ENCODE peak calls at places on chromosomes 3 and 15, in five cellular contexts. G, W, M, A and U are unnamed samples.

GRCh38 chr15:29674661-29675533 is 147.4 kb downstream of the TJP1 start:
- DNase-seq in M (no peak), W (no peak), A (no peak), G (peak; percentile 65), U (no peak)

GRCh38 chr3:159788291-159788690 is 200.3 kb upstream of the IL12A start:
- DNase-seq in G (no peak), A (no peak), M (no peak), W (no peak), U (no peak)

GRCh38 chr3:113436794-113437193 is 4.5 kb downstream of the CFAP44 start:
- DNase-seq in G (no peak), A (no peak), M (peak; percentile 18), W (no peak), U (no peak)

GRCh38 chr3:30600572-30600971 is 5.8 kb upstream of the TGFBR2 start:
- DNase-seq in M (no peak), A (no peak), G (no peak), W (no peak), U (no peak)

GRCh38 chr15:101482526-101483371 is 6.8 kb downstream of the PCSK6 start:
- DNase-seq in G (no peak), A (peak; percentile 59), M (no peak), W (no peak), U (no peak)

GRCh38 chr15:60376677-60377095 is 21.1 kb downstream of the ANXA2 start:
- DNase-seq in A (no peak), M (no peak), W (no peak), G (no peak), U (no peak)

GRCh38 chr3:104870276-104870675 is 496.4 kb upstream of the ALCAM start:
- DNase-seq in M (no peak), A (no peak), G (no peak), W (no peak), U (no peak)

GRCh38 chr3:187531831-187532230 is 138.4 kb downstream of the SST start:
- DNase-seq in W (no peak), G (no peak), A (no peak), M (no peak), U (no peak)

GRCh38 chr3:102083971-102084370 is 234.7 kb downstream of the NFKBIZ start:
- DNase-seq in G (no peak), A (no peak), W (no peak), M (peak; percentile 34), U (no peak)

GRCh38 chr15:43529587-43530345 is 12.4 kb downstream of the MAP1A start:
- DNase-seq in A (no peak), W (no peak), G (no peak), M (no peak), U (no peak)

GRCh38 chr15:101307048-101307896 is 12.2 kb upstream of the SNRPA1 start:
- DNase-seq in W (no peak), M (no peak), G (no peak), A (no peak), U (no peak)

GRCh38 chr3:61637088-61638051 is 76.0 kb downstream of the PTPRG start:
- DNase-seq in W (no peak), M (no peak), A (no peak), G (no peak), U (no peak)

GRCh38 chr15:77527831-77528231 is 104.9 kb downstream of the LINGO1 start:
- DNase-seq in M (no peak), G (no peak), A (no peak), W (no peak), U (no peak)

GRCh38 chr3:107841864-107842263 is 249.0 kb downstream of the CD47 start:
- DNase-seq in G (no peak), M (no peak), A (no peak), W (no peak), U (no peak)

GRCh38 chr3:45035441-45036301 is 9.6 kb downstream of the CLEC3B start:
- DNase-seq in G (peak; percentile 22), W (peak; percentile 12), A (peak; percentile 41), M (no peak), U (no peak)

GRCh38 chr3:157232146-157232545 is 72.2 kb upstream of the CCNL1 start:
- DNase-seq in A (no peak), W (no peak), M (no peak), G (no peak), U (no peak)

GRCh38 chr15:59616390-59616789 is 4.8 kb downstream of the GCNT3 start:
- DNase-seq in W (no peak), G (no peak), A (no peak), M (no peak), U (no peak)

GRCh38 chr15:32642667-32643425 is 1.3 kb downstream of the SCG5 start:
- DNase-seq in G (no peak), A (no peak), M (no peak), W (no peak), U (no peak)

GRCh38 chr15:42404461-42405235 is 45.3 kb downstream of the CAPN3 start:
- DNase-seq in G (no peak), A (peak; percentile 36), W (no peak), M (no peak), U (no peak)

GRCh38 chr3:124752051-124752450 is 21.8 kb downstream of the UMPS start:
- DNase-seq in G (no peak), W (no peak), M (no peak), A (no peak), U (no peak)

GRCh38 chr3:52444860-52445793 is at the start of gene SEMA3G:
- DNase-seq in G (peak; percentile 78), M (no peak), A (peak; percentile 74), W (peak; percentile 70), U (peak; percentile 74)

GRCh38 chr3:8713901-8714759 is 19.5 kb upstream of the CAV3 start:
- DNase-seq in M (no peak), A (no peak), G (no peak), W (no peak), U (no peak)

GRCh38 chr3:48422691-48423090 is 7.2 kb downstream of the PLXNB1 start:
- DNase-seq in G (no peak), M (no peak), W (no peak), A (no peak), U (no peak)

GRCh38 chr3:100205161-100205560 is 55.6 kb upstream of the TBC1D23 start:
- DNase-seq in A (no peak), M (no peak), W (no peak), G (no peak), U (no peak)

GRCh38 chr3:17315905-17316304 is 426.5 kb downstream of the TBC1D5 start:
- DNase-seq in M (no peak), A (no peak), G (no peak), W (no peak), U (no peak)

GRCh38 chr3:100702082-100703014 is 6.9 kb upstream of the TFG start:
- DNase-seq in M (no peak), G (no peak), A (no peak), W (no peak), U (no peak)

GRCh38 chr3:190586631-190587000 is 72.7 kb downstream of the IL1RAP start:
- DNase-seq in A (peak; percentile 13), W (no peak), G (no peak), M (no peak), U (no peak)

GRCh38 chr3:39850707-39851014 is 41.3 kb downstream of the MYRIP start:
- DNase-seq in W (no peak), M (no peak), G (no peak), A (no peak), U (no peak)

GRCh38 chr3:115021061-115021460 is 126.0 kb downstream of the ZBTB20 start:
- DNase-seq in A (no peak), W (no peak), M (no peak), G (no peak), U (no peak)

GRCh38 chr3:119297169-119297568 is 3.0 kb downstream of the ARHGAP31 start:
- DNase-seq in A (peak; percentile 41), G (no peak), M (no peak), W (no peak), U (no peak)

GRCh38 chr15:75823860-75824613 is 19.2 kb upstream of the UBE2Q2 start:
- DNase-seq in M (no peak), W (no peak), A (no peak), G (no peak), U (no peak)

GRCh38 chr15:66883322-66883911 is 181.4 kb downstream of the SMAD6 start:
- DNase-seq in W (no peak), A (peak; percentile 93), M (peak; percentile 99), G (no peak), U (no peak)

GRCh38 chr3:96814581-96815567 is at the start of gene EPHA6:
- DNase-seq in A (no peak), W (no peak), G (peak; percentile 24), M (no peak), U (no peak)

GRCh38 chr3:47394867-47395266 is 14.0 kb downstream of the PTPN23 start:
- DNase-seq in M (no peak), A (no peak), G (no peak), W (no peak), U (no peak)

GRCh38 chr3:47398218-47398617 is 17.4 kb downstream of the PTPN23 start:
- DNase-seq in G (no peak), A (no peak), W (no peak), M (peak; percentile 32), U (no peak)

GRCh38 chr3:47392933-47393332 is 12.1 kb downstream of the PTPN23 start:
- DNase-seq in A (no peak), M (no peak), G (no peak), W (no peak), U (no peak)

GRCh38 chr3:47399016-47399415 is 18.2 kb downstream of the PTPN23 start:
- DNase-seq in G (no peak), A (no peak), W (no peak), M (no peak), U (no peak)

GRCh38 chr3:47394140-47394855 is 13.5 kb downstream of the PTPN23 start:
- DNase-seq in M (no peak), A (no peak), W (no peak), G (no peak), U (no peak)
- TF ChIP-seq CTCF in M (no peak), A (no peak), W (no peak), G (no peak), U (no peak)

GRCh38 chr3:42635111-42635510 is 18.4 kb upstream of the ZBTB47 start:
- DNase-seq in M (no peak), A (no peak), W (no peak), G (no peak), U (no peak)
- TF ChIP-seq CTCF in M (peak; percentile 23), A (no peak), W (no peak), G (peak; percentile 12), U (peak; percentile 50)

DNA sequence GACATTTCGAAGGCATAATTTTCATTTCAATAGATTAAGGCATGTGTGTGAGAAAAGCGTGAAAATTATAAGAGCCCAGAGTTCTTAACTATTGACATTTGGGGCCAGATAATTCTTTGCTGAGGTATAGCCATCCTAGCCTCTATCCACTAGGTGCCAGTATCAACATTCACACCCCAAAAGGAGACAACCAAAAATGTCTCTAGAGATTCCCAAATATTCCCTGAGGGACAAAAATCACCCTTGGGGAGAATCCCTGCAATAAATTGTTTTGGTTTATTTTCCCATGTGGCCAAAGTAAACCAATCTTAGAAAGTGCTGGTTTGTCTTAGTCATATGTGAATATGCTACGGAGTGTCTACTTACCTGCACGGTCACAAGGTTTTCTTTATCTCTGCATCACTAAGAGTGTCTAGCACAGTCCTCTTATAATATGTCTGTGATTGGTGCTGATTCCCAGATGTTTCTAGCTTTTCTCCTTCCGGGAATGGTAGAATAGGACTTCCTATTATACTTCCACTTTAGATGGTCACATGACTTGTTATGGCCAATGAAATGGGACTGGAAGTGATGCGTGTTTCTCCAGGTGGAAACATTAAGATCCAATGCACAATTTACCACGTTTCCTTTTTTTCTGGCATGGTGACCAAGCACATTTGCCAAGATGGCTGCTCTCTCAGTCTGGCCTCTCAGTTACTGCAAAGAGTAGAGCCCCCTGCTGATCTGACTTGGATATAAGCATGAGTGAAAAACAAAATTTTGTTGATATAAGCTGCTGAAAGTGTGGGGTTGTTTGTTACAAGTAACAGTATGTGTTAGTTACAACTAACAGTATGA is 8.0 kb upstream of the KBTBD8 start:
- DNase-seq in M (no peak), G (peak; percentile 22), W (no peak), A (no peak), U (no peak)
- TF ChIP-seq CTCF in M (peak; percentile 30), G (peak; percentile 49), W (peak; percentile 9), A (peak; percentile 14), U (peak; percentile 11)

GRCh38 chr3:23648326-23648964 is 157.3 kb upstream of the UBE2E1 start:
- DNase-seq in M (no peak), W (no peak), G (peak; percentile 12), A (no peak), U (no peak)
- TF ChIP-seq CTCF in M (peak; percentile 14), W (no peak), G (peak; percentile 9), A (no peak), U (no peak)